ENCODE peak calls at places on chromosomes 12 and 14, in seven cellular contexts. S, O, A, G, T, V and C are unnamed samples.

GRCh38 chr12:21451529-21451928 is 14.1 kb downstream of the PYROXD1 start:
- DNase-seq in S (no peak), O (peak; percentile 56), A (peak; percentile 18), G (no peak), T (no peak), V (no peak), C (no peak)

GRCh38 chr12:24039113-24039525 is 89.6 kb upstream of the SOX5 start:
- DNase-seq in S (no peak), O (peak; percentile 97), A (peak; percentile 86), G (no peak), T (peak; percentile 39), V (no peak), C (no peak)

GRCh38 chr14:32662234-32662633 is 276.4 kb upstream of the NPAS3 start:
- DNase-seq in S (no peak), O (no peak), A (peak; percentile 35), G (no peak), T (no peak), V (no peak), C (no peak)

GRCh38 chr12:96397756-96398421 is 2.4 kb downstream of the CDK17 start:
- DNase-seq in S (no peak), O (peak; percentile 57), A (no peak), G (no peak), T (no peak), V (no peak), C (no peak)

GRCh38 chr12:81216739-81217138 is 138.9 kb downstream of the ACSS3 start:
- DNase-seq in S (no peak), O (no peak), A (no peak), G (no peak), T (no peak), V (no peak), C (no peak)

GRCh38 chr14:73998736-73999135 is 20.4 kb downstream of the ENTPD5 start:
- DNase-seq in S (no peak), O (no peak), A (no peak), G (no peak), T (no peak), V (no peak), C (no peak)

GRCh38 chr14:77660754-77661153 is 44.3 kb upstream of the SPTLC2 start:
- DNase-seq in S (no peak), O (no peak), A (no peak), G (no peak), T (peak; percentile 56), V (no peak), C (no peak)

GRCh38 chr12:49863946-49864816 is 21.3 kb upstream of the BCDIN3D start:
- DNase-seq in S (no peak), O (no peak), A (no peak), G (peak; percentile 55), T (no peak), V (no peak), C (no peak)

GRCh38 chr14:102530828-102531478 is 21.4 kb upstream of the ANKRD9 start:
- DNase-seq in S (no peak), O (no peak), A (no peak), G (no peak), T (no peak), V (no peak), C (no peak)

GRCh38 chr14:34270361-34270760 is 191.7 kb downstream of the SPTSSA start:
- DNase-seq in S (no peak), O (no peak), A (no peak), G (no peak), T (no peak), V (no peak), C (no peak)

GRCh38 chr12:107372229-107372658 is 278.9 kb upstream of the CRY1 start:
- DNase-seq in S (no peak), O (peak; percentile 27), A (no peak), G (no peak), T (no peak), V (no peak), C (no peak)

GRCh38 chr12:12606793-12607589 is 4.7 kb upstream of the CREBL2 start:
- DNase-seq in S (no peak), O (peak; percentile 65), A (peak; percentile 71), G (no peak), T (peak; percentile 67), V (no peak), C (no peak)

DNA sequence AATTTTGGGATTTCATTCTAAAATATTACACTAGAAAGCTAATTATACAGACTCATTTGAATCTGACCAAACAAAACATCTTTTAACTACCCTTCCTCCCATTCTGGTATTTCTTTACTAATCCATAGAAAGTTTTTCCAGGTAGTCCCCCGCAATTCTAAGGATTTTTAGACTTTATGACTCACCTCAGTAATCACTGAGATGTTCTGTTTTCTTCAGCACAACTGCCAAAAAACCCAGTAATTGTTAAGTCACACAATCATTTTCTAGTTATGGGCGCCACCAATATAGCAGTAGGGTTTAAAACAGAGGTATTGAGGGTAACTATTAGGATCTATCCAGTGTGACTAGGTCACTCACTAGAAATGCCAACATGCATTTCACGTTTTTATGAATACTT is 1.6 kb upstream of the ARID4A start:
- DNase-seq in S (no peak), O (peak; percentile 29), A (no peak), G (no peak), T (no peak), V (no peak), C (no peak)
- H3K36me3 ChIP-seq in S (peaks cover 40% of the 10 kb centered on the region), O (peaks cover 19% of the 10 kb centered on the region), A (peaks cover 23% of the 10 kb centered on the region), G (peaks cover 30% of the 10 kb centered on the region), T (no peaks in the 10 kb centered on the region), V (peaks cover 40% of the 10 kb centered on the region), C (no peaks in the 10 kb centered on the region)

GRCh38 chr12:104345234-104346066 is 41.9 kb downstream of the EID3 start:
- DNase-seq in S (no peak), O (no peak), A (no peak), G (no peak), T (no peak), V (no peak), C (no peak)
- H3K36me3 ChIP-seq in S (peaks cover 100% of the 10 kb centered on the region), O (peaks cover 70% of the 10 kb centered on the region), A (peaks cover 55% of the 10 kb centered on the region), G (peaks cover 100% of the 10 kb centered on the region), T (peaks cover 5% of the 10 kb centered on the region), V (peaks cover 96% of the 10 kb centered on the region), C (no peaks in the 10 kb centered on the region)

GRCh38 chr14:81504864-81505263 is 28.8 kb downstream of the SEL1L start:
- DNase-seq in S (no peak), O (no peak), A (no peak), G (no peak), T (no peak), V (no peak), C (no peak)
- H3K36me3 ChIP-seq in S (peaks cover 93% of the 10 kb centered on the region), O (peaks cover 27% of the 10 kb centered on the region), A (peaks cover 15% of the 10 kb centered on the region), G (no peaks in the 10 kb centered on the region), T (peaks cover 2% of the 10 kb centered on the region), V (peaks cover 72% of the 10 kb centered on the region), C (peaks cover 74% of the 10 kb centered on the region)

GRCh38 chr12:48859607-48860006 is 6.1 kb downstream of the RND1 start:
- DNase-seq in S (no peak), O (no peak), A (no peak), G (no peak), T (no peak), V (no peak), C (no peak)

GRCh38 chr12:48857278-48857994 is 5.5 kb upstream of the DDX23 start:
- DNase-seq in S (no peak), O (no peak), A (no peak), G (no peak), T (no peak), V (no peak), C (no peak)

GRCh38 chr12:48861111-48861510 is 4.6 kb downstream of the RND1 start:
- DNase-seq in S (no peak), O (no peak), A (no peak), G (no peak), T (no peak), V (no peak), C (no peak)

GRCh38 chr12:48856379-48856778 is 4.4 kb upstream of the DDX23 start:
- DNase-seq in S (no peak), O (no peak), A (no peak), G (no peak), T (no peak), V (no peak), C (no peak)

GRCh38 chr12:48858043-48858442 is 6.1 kb upstream of the DDX23 start:
- DNase-seq in S (no peak), O (no peak), A (no peak), G (no peak), T (no peak), V (no peak), C (no peak)
- H3K36me3 ChIP-seq in S (peaks cover 54% of the 10 kb centered on the region), O (no peaks in the 10 kb centered on the region), A (no peaks in the 10 kb centered on the region), G (no peaks in the 10 kb centered on the region), T (no peaks in the 10 kb centered on the region), V (no peaks in the 10 kb centered on the region), C (peaks cover 48% of the 10 kb centered on the region)

GRCh38 chr14:104197449-104198247 is 59.3 kb downstream of the KIF26A start:
- DNase-seq in S (no peak), O (no peak), A (no peak), G (no peak), T (no peak), V (no peak), C (no peak)
- H3K36me3 ChIP-seq in S (no peaks in the 10 kb centered on the region), O (no peaks in the 10 kb centered on the region), A (no peaks in the 10 kb centered on the region), G (no peaks in the 10 kb centered on the region), T (no peaks in the 10 kb centered on the region), V (no peaks in the 10 kb centered on the region), C (no peaks in the 10 kb centered on the region)